ENCODE peak calls at places on chromosomes 3 and 15, in seven cellular contexts. One of them, this sample, is unnamed.
A peak's percentile ranks its signal among the peaks of the same experiment; 100 is the strongest.

GRCh38 chr15:66294157-66294931 is 976 bp downstream of the DIS3L start:
- DNase-seq in activated T-cell treated with anti-CD3 and anti-CD28 coated beads for 1 hour: no peak
- DNase-seq in AG10803: peak; percentile 92
- DNase-seq in Peyer's patch: peak; percentile 55
- DNase-seq in T-helper 2 cell: peak; percentile 6
- DNase-seq in C1 segment of cervical spinal cord: no peak
- DNase-seq in AML-193: peak; percentile 53
- DNase-seq in this sample: no peak

GRCh38 chr15:91890614-91891013 is 37.1 kb downstream of the SLCO3A1 start:
- DNase-seq in C1 segment of cervical spinal cord: no peak
- DNase-seq in AML-193: no peak
- DNase-seq in AG10803: no peak
- DNase-seq in T-helper 2 cell: no peak
- DNase-seq in activated T-cell treated with anti-CD3 and anti-CD28 coated beads for 1 hour: no peak
- DNase-seq in Peyer's patch: no peak
- DNase-seq in this sample: no peak

GRCh38 chr3:138479355-138479964 is 45.0 kb downstream of the ESYT3 start:
- DNase-seq in C1 segment of cervical spinal cord: no peak
- DNase-seq in T-helper 2 cell: no peak
- DNase-seq in activated T-cell treated with anti-CD3 and anti-CD28 coated beads for 1 hour: no peak
- DNase-seq in AML-193: peak; percentile 71
- DNase-seq in Peyer's patch: no peak
- DNase-seq in AG10803: peak; percentile 22
- DNase-seq in this sample: no peak

GRCh38 chr15:62625421-62626033 is 417.0 kb upstream of the TPM1 start:
- DNase-seq in C1 segment of cervical spinal cord: no peak
- DNase-seq in activated T-cell treated with anti-CD3 and anti-CD28 coated beads for 1 hour: no peak
- DNase-seq in AG10803: peak; percentile 98
- DNase-seq in T-helper 2 cell: no peak
- DNase-seq in Peyer's patch: no peak
- DNase-seq in AML-193: no peak
- DNase-seq in this sample: no peak

GRCh38 chr3:125045965-125046364 is 9.8 kb downstream of the HEG1 start:
- DNase-seq in T-helper 2 cell: no peak
- DNase-seq in C1 segment of cervical spinal cord: no peak
- DNase-seq in AML-193: no peak
- DNase-seq in activated T-cell treated with anti-CD3 and anti-CD28 coated beads for 1 hour: no peak
- DNase-seq in AG10803: peak; percentile 81
- DNase-seq in Peyer's patch: no peak
- DNase-seq in this sample: no peak

GRCh38 chr15:81071130-81071529 is 62.9 kb upstream of the CFAP161 start:
- DNase-seq in activated T-cell treated with anti-CD3 and anti-CD28 coated beads for 1 hour: no peak
- DNase-seq in C1 segment of cervical spinal cord: no peak
- DNase-seq in T-helper 2 cell: no peak
- DNase-seq in Peyer's patch: no peak
- DNase-seq in AML-193: no peak
- DNase-seq in AG10803: peak; percentile 76
- DNase-seq in this sample: no peak

GRCh38 chr3:94004301-94004910 is 24.0 kb downstream of the STX19 start:
- DNase-seq in Peyer's patch: peak; percentile 59
- DNase-seq in activated T-cell treated with anti-CD3 and anti-CD28 coated beads for 1 hour: no peak
- DNase-seq in T-helper 2 cell: peak; percentile 33
- DNase-seq in AG10803: peak; percentile 78
- DNase-seq in C1 segment of cervical spinal cord: no peak
- DNase-seq in AML-193: peak; percentile 76
- DNase-seq in this sample: no peak

GRCh38 chr15:51281368-51281967 is 56.9 kb downstream of the CYP19A1 start:
- DNase-seq in activated T-cell treated with anti-CD3 and anti-CD28 coated beads for 1 hour: no peak
- DNase-seq in C1 segment of cervical spinal cord: peak; percentile 8
- DNase-seq in Peyer's patch: peak; percentile 72
- DNase-seq in AG10803: peak; percentile 44
- DNase-seq in T-helper 2 cell: no peak
- DNase-seq in AML-193: peak; percentile 48
- DNase-seq in this sample: no peak

GRCh38 chr15:95097366-95097765 is 866.0 kb downstream of the MCTP2 start:
- DNase-seq in activated T-cell treated with anti-CD3 and anti-CD28 coated beads for 1 hour: no peak
- DNase-seq in AG10803: no peak
- DNase-seq in T-helper 2 cell: no peak
- DNase-seq in C1 segment of cervical spinal cord: no peak
- DNase-seq in Peyer's patch: no peak
- DNase-seq in AML-193: no peak
- DNase-seq in this sample: no peak

GRCh38 chr3:56347219-56347871 is 120.9 kb downstream of the ERC2 start:
- DNase-seq in AG10803: no peak
- DNase-seq in AML-193: peak; percentile 68
- DNase-seq in Peyer's patch: no peak
- DNase-seq in activated T-cell treated with anti-CD3 and anti-CD28 coated beads for 1 hour: no peak
- DNase-seq in C1 segment of cervical spinal cord: peak; percentile 5
- DNase-seq in T-helper 2 cell: no peak
- DNase-seq in this sample: no peak

GRCh38 chr3:15955968-15956367 is 158.2 kb upstream of the ANKRD28 start:
- DNase-seq in activated T-cell treated with anti-CD3 and anti-CD28 coated beads for 1 hour: no peak
- DNase-seq in AML-193: no peak
- DNase-seq in C1 segment of cervical spinal cord: no peak
- DNase-seq in AG10803: no peak
- DNase-seq in Peyer's patch: no peak
- DNase-seq in T-helper 2 cell: no peak
- DNase-seq in this sample: no peak